ENCODE peak calls at places on chromosomes 1 and 21, in five cellular contexts. Q, Y, W, B and N are unnamed samples.

GRCh38 chr1:1129309-1129708 is 13.4 kb upstream of the C1orf159 start:
- DNase-seq in Q (no peak), Y (no peak), W (no peak), B (no peak), N (no peak)

GRCh38 chr1:109091196-109092193 is 931 bp downstream of the TMEM167B start:
- DNase-seq in Q (no peak), Y (no peak), W (no peak), B (no peak), N (no peak)

GRCh38 chr1:115426271-115426771 is 88.3 kb upstream of the NGF start:
- DNase-seq in Q (no peak), Y (no peak), W (no peak), B (peak; percentile 88), N (no peak)

GRCh38 chr1:110203021-110203661 is 7.0 kb upstream of the KCNC4 start:
- DNase-seq in Q (peak; percentile 36), Y (peak; percentile 56), W (peak; percentile 66), B (peak; percentile 77), N (peak; percentile 71)

GRCh38 chr21:39840373-39841097 is 26.7 kb upstream of the PCP4 start:
- DNase-seq in Q (no peak), Y (no peak), W (no peak), B (no peak), N (no peak)

GRCh38 chr1:212649020-212649419 is 40.5 kb downstream of the ATF3 start:
- DNase-seq in Q (no peak), Y (no peak), W (no peak), B (no peak), N (no peak)

GRCh38 chr1:210586785-210587184 is 258.1 kb downstream of the HHAT start:
- DNase-seq in Q (no peak), Y (no peak), W (no peak), B (no peak), N (no peak)

GRCh38 chr1:96880626-96881025 is 159.0 kb downstream of the PTBP2 start:
- DNase-seq in Q (no peak), Y (no peak), W (no peak), B (no peak), N (no peak)

GRCh38 chr1:162011337-162012012 is 12.2 kb downstream of the OLFML2B start:
- DNase-seq in Q (no peak), Y (no peak), W (no peak), B (no peak), N (no peak)

GRCh38 chr21:32364387-32364786 is 28.4 kb downstream of the URB1 start:
- DNase-seq in Q (no peak), Y (no peak), W (no peak), B (no peak), N (no peak)

GRCh38 chr1:41950820-41951219 is 32.1 kb upstream of the HIVEP3 start:
- DNase-seq in Q (no peak), Y (peak; percentile 35), W (no peak), B (peak; percentile 44), N (no peak)

GRCh38 chr1:199545780-199546179 is 481.7 kb upstream of the NR5A2 start:
- DNase-seq in Q (no peak), Y (no peak), W (no peak), B (peak; percentile 36), N (no peak)

GRCh38 chr1:208820600-208821232 is 576.5 kb upstream of the PLXNA2 start:
- DNase-seq in Q (no peak), Y (no peak), W (no peak), B (no peak), N (peak; percentile 48)

GRCh38 chr1:65216989-65217388 is 69.0 kb downstream of the AK4 start:
- DNase-seq in Q (no peak), Y (no peak), W (no peak), B (no peak), N (no peak)

GRCh38 chr1:183023146-183023600 is at the start of gene LAMC1:
- DNase-seq in Q (no peak), Y (peak; percentile 68), W (peak; percentile 54), B (peak; percentile 92), N (peak; percentile 90)

GRCh38 chr1:2636733-2637132 is 3.9 kb upstream of the MMEL1 start:
- DNase-seq in Q (no peak), Y (no peak), W (no peak), B (no peak), N (no peak)

GRCh38 chr1:17110555-17110926 is 8.7 kb downstream of the PADI2 start:
- DNase-seq in Q (no peak), Y (no peak), W (no peak), B (no peak), N (no peak)

GRCh38 chr1:65177457-65177856 is 29.5 kb downstream of the AK4 start:
- DNase-seq in Q (no peak), Y (no peak), W (no peak), B (peak; percentile 73), N (no peak)

GRCh38 chr1:159889821-159890252 is 10.1 kb downstream of the CFAP45 start:
- DNase-seq in Q (no peak), Y (peak; percentile 44), W (peak; percentile 7), B (peak; percentile 94), N (no peak)

GRCh38 chr21:41957991-41958766 is 4.4 kb upstream of the C2CD2 start:
- DNase-seq in Q (no peak), Y (no peak), W (no peak), B (peak; percentile 97), N (no peak)

GRCh38 chr1:216765346-216766300 is 42.4 kb upstream of the ESRRG start:
- DNase-seq in Q (no peak), Y (no peak), W (no peak), B (no peak), N (no peak)

GRCh38 chr1:235077571-235078479 is 50.8 kb downstream of the TOMM20 start:
- DNase-seq in Q (no peak), Y (peak; percentile 59), W (no peak), B (no peak), N (no peak)

GRCh38 chr1:161799792-161800191 is 33.7 kb downstream of the ATF6 start:
- DNase-seq in Q (no peak), Y (no peak), W (no peak), B (no peak), N (no peak)

GRCh38 chr1:5389101-5389885 is 602.9 kb downstream of the NPHP4 start:
- DNase-seq in Q (no peak), Y (no peak), W (no peak), B (no peak), N (no peak)

GRCh38 chr21:42648606-42649005 is 4.8 kb upstream of the PDE9A start:
- DNase-seq in Q (no peak), Y (no peak), W (no peak), B (no peak), N (no peak)

GRCh38 chr1:115539736-115540135 is 102.0 kb upstream of the VANGL1 start:
- DNase-seq in Q (no peak), Y (no peak), W (no peak), B (no peak), N (no peak)

GRCh38 chr21:27674037-27674436 is 707.1 kb upstream of the ADAMTS5 start:
- DNase-seq in Q (no peak), Y (no peak), W (no peak), B (peak; percentile 28), N (no peak)

GRCh38 chr1:43008106-43008424 is 49.4 kb upstream of the SLC2A1 start:
- DNase-seq in Q (no peak), Y (no peak), W (no peak), B (no peak), N (no peak)

GRCh38 chr21:34881421-34881820 is 167.7 kb downstream of the RUNX1 start:
- DNase-seq in Q (no peak), Y (no peak), W (no peak), B (peak; percentile 72), N (no peak)

GRCh38 chr1:230264342-230264741 is 161.8 kb downstream of the PGBD5 start:
- DNase-seq in Q (no peak), Y (no peak), W (no peak), B (no peak), N (no peak)

GRCh38 chr1:201565771-201566528 is 27.0 kb downstream of the NAV1 start:
- DNase-seq in Q (no peak), Y (no peak), W (no peak), B (no peak), N (no peak)

GRCh38 chr1:1554926-1555915 is 14.8 kb upstream of the TMEM240 start:
- DNase-seq in Q (no peak), Y (no peak), W (no peak), B (peak; percentile 84), N (no peak)

GRCh38 chr21:19256934-19257660 is 853.5 kb upstream of the TMPRSS15 start:
- DNase-seq in Q (no peak), Y (no peak), W (no peak), B (no peak), N (no peak)

GRCh38 chr1:165942062-165942461 is 114.6 kb downstream of the UCK2 start:
- DNase-seq in Q (no peak), Y (no peak), W (no peak), B (no peak), N (no peak)

GRCh38 chr1:150981177-150981804 is 801 bp upstream of the ANXA9 start:
- DNase-seq in Q (no peak), Y (no peak), W (peak; percentile 93), B (no peak), N (peak; percentile 96)

GRCh38 chr1:39272791-39273071 is 68.2 kb downstream of the MACF1 start:
- DNase-seq in Q (no peak), Y (no peak), W (no peak), B (no peak), N (peak; percentile 3)

GRCh38 chr1:59218521-59219236 is 78.2 kb upstream of the FGGY start:
- DNase-seq in Q (no peak), Y (no peak), W (no peak), B (no peak), N (no peak)

GRCh38 chr1:55694297-55694696 is 479.1 kb upstream of the USP24 start:
- DNase-seq in Q (no peak), Y (no peak), W (no peak), B (no peak), N (no peak)

GRCh38 chr1:101136739-101137138 is 100.1 kb upstream of the S1PR1 start:
- DNase-seq in Q (no peak), Y (peak; percentile 38), W (no peak), B (peak; percentile 21), N (no peak)